ENCODE peak calls at places on chromosomes 7 and 10, in six cellular contexts. T is hypothalamus, H is epithelial cell of esophagus, A is renal cortical epithelial cell, P is T1000, B is occipital lobe. Z is an unnamed sample.

GRCh38 chr7:5546626-5547025 is 123.0 kb upstream of the TNRC18 start:
- DNase-seq in H (no peak), B (no peak), T (no peak), P (no peak), A (no peak), Z (no peak)

GRCh38 chr10:70594161-70594560 is 8.4 kb downstream of the PRF1 start:
- DNase-seq in A (no peak), P (no peak), T (no peak), B (no peak), H (no peak), Z (no peak)

GRCh38 chr7:148620749-148621372 is 30.3 kb downstream of the C7orf33 start:
- DNase-seq in P (no peak), T (no peak), H (peak; percentile 20), A (peak; percentile 33), B (no peak), Z (peak; percentile 18)

GRCh38 chr7:14191686-14192098 is 202.2 kb upstream of the ETV1 start:
- DNase-seq in T (no peak), B (no peak), A (no peak), H (peak; percentile 67), P (no peak), Z (no peak)

GRCh38 chr7:50287121-50287520 is 17.4 kb upstream of the IKZF1 start:
- DNase-seq in P (no peak), H (no peak), B (no peak), A (no peak), T (no peak), Z (no peak)

GRCh38 chr10:6211341-6212265 is 8.9 kb downstream of the PFKFB3 start:
- DNase-seq in P (no peak), H (no peak), T (peak; percentile 65), A (no peak), B (peak; percentile 81), Z (no peak)

GRCh38 chr10:78605800-78606350 is 462.9 kb upstream of the ZMIZ1 start:
- DNase-seq in A (peak; percentile 38), P (no peak), B (no peak), H (peak; percentile 67), T (no peak), Z (no peak)

GRCh38 chr7:74266191-74266963 is 12.2 kb upstream of the RFC2 start:
- DNase-seq in H (no peak), P (no peak), B (no peak), T (no peak), A (no peak), Z (no peak)

GRCh38 chr10:120607016-120607709 is 150.1 kb downstream of the PLPP4 start:
- DNase-seq in A (peak; percentile 89), B (no peak), H (peak; percentile 32), P (peak; percentile 29), T (no peak), Z (peak; percentile 94)